ENCODE peak calls at places on chromosomes 2 and 18, in ten cellular contexts. J is fibroblast of mammary gland; Q is progenitor cell of endocrine pancreas; R is cardiac fibroblast; V is foreskin fibroblast; P is Calu3; L is astrocyte; M is CD4-positive, alpha-beta T cell; D is heart left ventricle; Y is hepatocyte. C is an unnamed sample.

GRCh38 chr2:138974651-138975050 is 194.5 kb upstream of the NXPH2 start:
- DNase-seq in J (no peak), Q (no peak), R (no peak), V (no peak), P (no peak), L (peak; percentile 85), M (no peak), D (no peak), Y (no peak), C (no peak)

GRCh38 chr2:43020296-43020695 is 206.1 kb downstream of the ZFP36L2 start:
- DNase-seq in J (no peak), Q (no peak), R (no peak), V (no peak), P (no peak), L (no peak), M (no peak), D (no peak), Y (no peak), C (no peak)

GRCh38 chr2:190804182-190804795 is 76.3 kb upstream of the GLS start:
- DNase-seq in J (peak; percentile 51), Q (no peak), R (peak; percentile 59), V (no peak), P (peak; percentile 32), L (no peak), M (no peak), D (no peak), Y (peak; percentile 23), C (peak; percentile 13)

GRCh38 chr18:75660932-75661331 is 233.4 kb upstream of the SMIM21 start:
- DNase-seq in J (no peak), Q (no peak), R (no peak), V (no peak), P (no peak), L (no peak), M (no peak), D (no peak), Y (no peak), C (no peak)

GRCh38 chr2:110991951-110992350 is 128.8 kb upstream of the BCL2L11 start:
- DNase-seq in J (no peak), Q (no peak), R (no peak), V (no peak), P (no peak), L (no peak), M (no peak), D (no peak), Y (no peak), C (no peak)

GRCh38 chr2:30184035-30184434 is 37.2 kb downstream of the YPEL5 start:
- DNase-seq in J (no peak), Q (no peak), R (no peak), V (no peak), P (no peak), L (no peak), M (no peak), D (no peak), Y (no peak), C (no peak)

GRCh38 chr2:163407296-163407695 is 328.5 kb downstream of the FIGN start:
- DNase-seq in J (peak; percentile 51), Q (no peak), R (no peak), V (no peak), P (no peak), L (peak; percentile 6), M (no peak), D (no peak), Y (peak; percentile 7), C (no peak)

GRCh38 chr2:126506786-126507185 is 149.2 kb upstream of the GYPC start:
- DNase-seq in J (no peak), Q (no peak), R (no peak), V (no peak), P (no peak), L (no peak), M (no peak), D (no peak), Y (no peak), C (no peak)

GRCh38 chr2:112779598-112779997 is 4.7 kb downstream of the IL1A start:
- DNase-seq in J (no peak), Q (no peak), R (no peak), V (no peak), P (no peak), L (no peak), M (no peak), D (no peak), Y (no peak), C (no peak)

GRCh38 chr2:147646999-147647588 is 197.7 kb upstream of the ACVR2A start:
- DNase-seq in J (no peak), Q (no peak), R (no peak), V (no peak), P (no peak), L (no peak), M (no peak), D (no peak), Y (no peak), C (no peak)

GRCh38 chr2:77640924-77641323 is 118.7 kb upstream of the LRRTM4 start:
- DNase-seq in J (no peak), Q (no peak), R (no peak), V (no peak), P (no peak), L (no peak), M (no peak), D (no peak), Y (no peak), C (no peak)

GRCh38 chr2:216665717-216666116 is 29.6 kb downstream of the IGFBP5 start:
- DNase-seq in J (no peak), Q (peak; percentile 52), R (peak; percentile 32), V (no peak), P (peak; percentile 41), L (no peak), M (no peak), D (no peak), Y (peak; percentile 84), C (no peak)

DNA sequence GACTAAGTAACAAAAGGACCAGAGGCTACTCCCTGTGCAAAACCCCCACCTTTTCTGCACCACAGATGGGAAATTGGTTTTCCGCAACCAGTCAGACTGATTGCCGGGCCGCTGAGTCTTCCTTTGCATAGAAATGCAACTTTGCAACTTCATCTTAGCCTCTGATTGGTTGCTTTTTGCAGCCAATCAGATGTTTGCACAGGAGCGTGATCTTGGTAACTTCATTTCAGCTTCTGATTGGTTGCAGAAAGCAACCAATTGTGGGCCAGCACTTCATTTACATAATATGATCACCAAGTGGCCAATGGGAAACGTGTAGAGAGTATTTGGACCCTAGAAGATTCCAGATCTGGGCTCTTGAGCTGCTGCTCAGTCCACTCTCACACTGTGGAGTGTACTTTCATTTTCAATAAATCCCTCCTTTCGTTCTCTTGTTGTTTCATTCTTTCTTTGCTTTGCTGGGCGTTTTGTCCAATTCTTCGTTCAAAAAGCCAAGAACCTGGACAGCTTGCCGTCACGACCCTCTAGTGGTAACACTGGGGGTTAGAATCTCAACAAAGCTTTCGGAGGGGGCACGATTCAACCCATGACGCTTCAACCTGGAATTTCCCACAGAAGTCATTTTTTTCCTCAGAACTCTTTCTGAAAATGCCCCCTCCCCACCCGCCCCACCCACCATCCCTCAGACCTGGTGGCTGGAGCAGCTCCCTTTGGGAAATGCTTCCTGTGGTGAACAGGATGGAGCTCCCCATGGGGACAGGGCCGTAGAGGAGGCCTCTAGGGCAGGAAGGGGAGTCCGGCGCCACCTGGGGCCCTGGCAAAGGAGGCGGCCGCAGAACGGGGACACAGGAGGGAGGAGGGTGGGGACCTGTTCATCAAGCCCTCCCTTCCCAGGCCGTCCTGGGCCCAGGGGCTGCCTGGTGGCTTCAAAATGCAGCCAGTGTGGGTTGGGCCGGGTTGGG is 31.8 kb upstream of the KCNF1 start:
- DNase-seq in J (no peak), Q (no peak), R (no peak), V (no peak), P (no peak), L (no peak), M (no peak), D (no peak), Y (no peak), C (no peak)
- TF ChIP-seq CTCF in J (no peak), Q (peak; percentile 6), R (no peak), V (no peak), P (peak; percentile 17), L (no peak), M (no peak), D (no peak), Y (no peak), C (no peak)

GRCh38 chr18:44899832-44900231 is 219.1 kb downstream of the SETBP1 start:
- DNase-seq in J (peak; percentile 16), Q (no peak), R (no peak), V (no peak), P (no peak), L (no peak), M (no peak), D (no peak), Y (no peak), C (no peak)
- TF ChIP-seq CTCF in J (peak; percentile 25), Q (no peak), R (peak; percentile 16), V (no peak), P (no peak), L (peak; percentile 5), M (no peak), D (no peak), Y (no peak), C (no peak)

DNA sequence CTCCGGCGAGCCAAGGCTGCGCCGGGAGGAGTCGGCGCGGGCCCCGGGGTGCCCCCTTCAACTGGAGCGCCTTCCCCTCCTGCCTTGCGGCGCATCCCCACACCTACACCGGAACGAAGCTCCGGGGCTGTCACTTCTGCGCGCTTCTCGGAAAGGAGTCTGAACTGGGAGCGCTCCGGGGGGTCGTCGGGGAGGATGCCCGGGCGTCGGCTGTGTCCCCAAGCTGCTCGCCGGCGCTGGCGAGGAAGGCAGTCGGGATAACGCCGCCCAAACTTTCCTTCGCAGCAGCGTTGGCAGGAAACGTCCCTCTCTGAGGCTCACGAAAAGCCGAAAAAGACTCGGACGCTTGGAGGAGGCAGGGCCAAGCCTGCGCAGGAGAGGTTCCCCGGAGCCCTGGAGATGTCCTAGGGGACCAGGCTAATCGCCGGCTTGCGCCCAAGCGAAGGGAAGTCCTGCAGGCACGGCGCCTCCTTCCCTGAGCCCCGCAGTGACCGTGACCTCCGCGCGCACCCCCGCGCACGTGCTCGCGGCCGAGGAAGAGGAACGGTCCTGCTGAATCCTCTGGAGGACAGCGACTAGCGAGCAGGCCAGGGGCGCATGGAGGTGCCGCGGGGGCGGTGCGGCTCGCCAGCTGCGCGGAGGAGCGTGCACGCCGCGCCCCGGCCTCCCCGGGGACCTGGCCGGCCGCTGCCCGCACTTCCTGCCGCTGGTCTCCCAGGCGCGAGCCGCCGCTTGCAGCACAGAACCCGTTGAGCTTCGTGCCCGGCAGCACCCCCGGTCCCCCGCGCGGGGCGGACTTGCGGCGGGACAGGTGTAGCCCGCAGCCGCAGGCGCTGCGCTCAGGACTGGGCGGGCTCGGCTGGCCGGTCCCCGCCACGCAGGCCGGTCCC is at the start of gene SH3RF3:
- DNase-seq in J (peak; percentile 51), Q (peak; percentile 34), R (peak; percentile 64), V (peak; percentile 62), P (peak; percentile 31), L (peak; percentile 59), M (peak; percentile 24), D (peak; percentile 68), Y (peak; percentile 49), C (peak; percentile 39)
- TF ChIP-seq CTCF in J (no peak), Q (no peak), R (no peak), V (no peak), P (no peak), L (no peak), M (no peak), D (no peak), Y (no peak), C (no peak)

DNA sequence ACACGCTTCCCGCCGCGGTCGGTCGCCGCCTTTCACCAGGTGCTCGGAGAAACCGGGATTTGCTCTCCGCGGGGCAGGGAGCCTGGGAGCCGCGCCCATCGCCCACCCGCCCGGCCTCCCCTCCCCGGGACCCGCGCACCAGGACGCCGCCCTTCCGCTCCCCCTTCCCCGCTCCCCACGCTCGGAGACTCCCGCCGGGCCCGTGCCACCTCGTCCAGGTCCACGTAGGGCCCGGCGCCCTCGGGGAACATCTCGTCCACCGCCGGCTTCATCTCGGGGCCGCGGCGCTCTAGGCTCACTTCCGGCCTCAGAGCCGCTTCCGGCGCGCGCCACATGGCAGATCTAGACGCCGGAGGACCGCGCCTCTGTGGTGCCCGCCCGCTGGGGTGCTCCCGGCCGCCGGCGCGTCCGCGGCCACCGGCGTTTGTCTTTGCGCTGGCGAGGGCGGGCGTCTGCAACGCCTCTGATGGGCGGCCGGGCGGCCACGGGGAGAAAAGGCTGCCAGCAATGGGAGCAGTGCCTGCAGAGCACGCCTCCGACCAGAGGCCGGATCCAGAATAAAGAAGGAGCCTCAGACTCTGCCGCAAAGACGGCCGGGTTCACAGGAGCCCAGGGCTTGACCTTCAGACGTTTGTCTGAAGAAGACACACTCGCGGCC is at the start of gene COPS9:
- DNase-seq in J (peak; percentile 83), Q (peak; percentile 77), R (peak; percentile 94), V (peak; percentile 91), P (peak; percentile 93), L (peak; percentile 80), M (peak; percentile 89), D (peak; percentile 89), Y (peak; percentile 95), C (peak; percentile 90)
- TF ChIP-seq CTCF in J (no peak), Q (no peak), R (no peak), V (no peak), P (no peak), L (no peak), M (no peak), D (no peak), Y (no peak), C (no peak)